ENCODE peak calls at places on chromosomes 16 and 17, in four cellular contexts. One of them, this sample, is unnamed.

GRCh38 chr16:88505405-88506082 is 52.5 kb downstream of the ZFPM1 start:
- DNase-seq in uterus: peak; percentile 37
- DNase-seq in body of pancreas: peak; percentile 93
- DNase-seq in left ventricle myocardium inferior: no peak
- DNase-seq in this sample: no peak

GRCh38 chr17:142102-142661 is 4.8 kb downstream of the SCGB1C2 start:
- DNase-seq in uterus: peak; percentile 23
- DNase-seq in body of pancreas: peak; percentile 44
- DNase-seq in left ventricle myocardium inferior: no peak
- DNase-seq in this sample: no peak

GRCh38 chr17:79777844-79778503 is at the start of gene CBX2:
- DNase-seq in uterus: peak; percentile 61
- DNase-seq in body of pancreas: peak; percentile 79
- DNase-seq in left ventricle myocardium inferior: peak; percentile 79
- DNase-seq in this sample: no peak

GRCh38 chr16:87434146-87434667 is 42.1 kb downstream of the MAP1LC3B start:
- DNase-seq in uterus: no peak
- DNase-seq in body of pancreas: no peak
- DNase-seq in left ventricle myocardium inferior: no peak
- DNase-seq in this sample: no peak

GRCh38 chr17:3885970-3886369 is 6.9 kb downstream of the CAMKK1 start:
- DNase-seq in uterus: no peak
- DNase-seq in body of pancreas: no peak
- DNase-seq in left ventricle myocardium inferior: no peak
- DNase-seq in this sample: no peak

GRCh38 chr17:62787358-62787757 is 20.8 kb downstream of the MARCHF10 start:
- DNase-seq in uterus: no peak
- DNase-seq in body of pancreas: no peak
- DNase-seq in left ventricle myocardium inferior: no peak
- DNase-seq in this sample: no peak

GRCh38 chr17:14091367-14091766 is 22.1 kb downstream of the COX10 start:
- DNase-seq in uterus: no peak
- DNase-seq in body of pancreas: no peak
- DNase-seq in left ventricle myocardium inferior: no peak
- DNase-seq in this sample: no peak

GRCh38 chr17:27315322-27315721 is 21.4 kb downstream of the WSB1 start:
- DNase-seq in uterus: peak; percentile 91
- DNase-seq in body of pancreas: peak; percentile 64
- DNase-seq in left ventricle myocardium inferior: peak; percentile 83
- DNase-seq in this sample: peak; percentile 91

GRCh38 chr16:17426451-17426850 is 44.3 kb downstream of the XYLT1 start:
- DNase-seq in uterus: no peak
- DNase-seq in body of pancreas: no peak
- DNase-seq in left ventricle myocardium inferior: no peak
- DNase-seq in this sample: no peak

GRCh38 chr16:23716484-23716883 is 3.5 kb upstream of the ERN2 start:
- DNase-seq in uterus: no peak
- DNase-seq in body of pancreas: no peak
- DNase-seq in left ventricle myocardium inferior: no peak
- DNase-seq in this sample: no peak

GRCh38 chr17:61289408-61290385 is 109.9 kb upstream of the TBX2 start:
- DNase-seq in uterus: no peak
- DNase-seq in body of pancreas: no peak
- DNase-seq in left ventricle myocardium inferior: no peak
- DNase-seq in this sample: no peak

GRCh38 chr16:66587881-66588600 is 8.8 kb downstream of the CMTM2 start:
- DNase-seq in uterus: no peak
- DNase-seq in body of pancreas: no peak
- DNase-seq in left ventricle myocardium inferior: no peak
- DNase-seq in this sample: no peak

GRCh38 chr16:66948034-66948821 is 12.8 kb upstream of the CES3 start:
- DNase-seq in uterus: no peak
- DNase-seq in body of pancreas: peak; percentile 37
- DNase-seq in left ventricle myocardium inferior: no peak
- DNase-seq in this sample: no peak

GRCh38 chr17:82029391-82029790 is 2.1 kb upstream of the RAC3 start:
- DNase-seq in uterus: no peak
- DNase-seq in body of pancreas: no peak
- DNase-seq in left ventricle myocardium inferior: peak; percentile 50
- DNase-seq in this sample: no peak

GRCh38 chr17:65750166-65750565 is 188.7 kb upstream of the AXIN2 start:
- DNase-seq in uterus: no peak
- DNase-seq in body of pancreas: no peak
- DNase-seq in left ventricle myocardium inferior: no peak
- DNase-seq in this sample: no peak

GRCh38 chr17:57480438-57481196 is 224.3 kb downstream of the MSI2 start:
- DNase-seq in uterus: peak; percentile 37
- DNase-seq in body of pancreas: no peak
- DNase-seq in left ventricle myocardium inferior: no peak
- DNase-seq in this sample: no peak

GRCh38 chr17:62093188-62094155 is 28.4 kb upstream of the MED13 start:
- DNase-seq in uterus: no peak
- DNase-seq in body of pancreas: no peak
- DNase-seq in left ventricle myocardium inferior: no peak
- DNase-seq in this sample: peak; percentile 97

GRCh38 chr17:55693244-55694216 is 29.1 kb downstream of the TMEM100 start:
- DNase-seq in uterus: no peak
- DNase-seq in body of pancreas: peak; percentile 15
- DNase-seq in left ventricle myocardium inferior: peak; percentile 20
- DNase-seq in this sample: no peak

GRCh38 chr16:17173134-17173729 is 297.5 kb downstream of the XYLT1 start:
- DNase-seq in uterus: peak; percentile 19
- DNase-seq in body of pancreas: peak; percentile 15
- DNase-seq in left ventricle myocardium inferior: peak; percentile 24
- DNase-seq in this sample: no peak

GRCh38 chr16:81214745-81215166 is 23.7 kb upstream of the BCO1 start:
- DNase-seq in uterus: no peak
- DNase-seq in body of pancreas: no peak
- DNase-seq in left ventricle myocardium inferior: no peak
- DNase-seq in this sample: no peak

GRCh38 chr17:80833952-80834895 is 157.4 kb upstream of the CHMP6 start:
- DNase-seq in uterus: peak; percentile 61
- DNase-seq in body of pancreas: peak; percentile 26
- DNase-seq in left ventricle myocardium inferior: peak; percentile 76
- DNase-seq in this sample: no peak

GRCh38 chr17:56918916-56919315 is 5.1 kb upstream of the TRIM25 start:
- DNase-seq in uterus: no peak
- DNase-seq in body of pancreas: no peak
- DNase-seq in left ventricle myocardium inferior: no peak
- DNase-seq in this sample: no peak

GRCh38 chr16:35188288-35189155 is 1729.1 kb downstream of the TP53TG3F start:
- DNase-seq in uterus: no peak
- DNase-seq in body of pancreas: no peak
- DNase-seq in left ventricle myocardium inferior: no peak
- DNase-seq in this sample: no peak

DNA sequence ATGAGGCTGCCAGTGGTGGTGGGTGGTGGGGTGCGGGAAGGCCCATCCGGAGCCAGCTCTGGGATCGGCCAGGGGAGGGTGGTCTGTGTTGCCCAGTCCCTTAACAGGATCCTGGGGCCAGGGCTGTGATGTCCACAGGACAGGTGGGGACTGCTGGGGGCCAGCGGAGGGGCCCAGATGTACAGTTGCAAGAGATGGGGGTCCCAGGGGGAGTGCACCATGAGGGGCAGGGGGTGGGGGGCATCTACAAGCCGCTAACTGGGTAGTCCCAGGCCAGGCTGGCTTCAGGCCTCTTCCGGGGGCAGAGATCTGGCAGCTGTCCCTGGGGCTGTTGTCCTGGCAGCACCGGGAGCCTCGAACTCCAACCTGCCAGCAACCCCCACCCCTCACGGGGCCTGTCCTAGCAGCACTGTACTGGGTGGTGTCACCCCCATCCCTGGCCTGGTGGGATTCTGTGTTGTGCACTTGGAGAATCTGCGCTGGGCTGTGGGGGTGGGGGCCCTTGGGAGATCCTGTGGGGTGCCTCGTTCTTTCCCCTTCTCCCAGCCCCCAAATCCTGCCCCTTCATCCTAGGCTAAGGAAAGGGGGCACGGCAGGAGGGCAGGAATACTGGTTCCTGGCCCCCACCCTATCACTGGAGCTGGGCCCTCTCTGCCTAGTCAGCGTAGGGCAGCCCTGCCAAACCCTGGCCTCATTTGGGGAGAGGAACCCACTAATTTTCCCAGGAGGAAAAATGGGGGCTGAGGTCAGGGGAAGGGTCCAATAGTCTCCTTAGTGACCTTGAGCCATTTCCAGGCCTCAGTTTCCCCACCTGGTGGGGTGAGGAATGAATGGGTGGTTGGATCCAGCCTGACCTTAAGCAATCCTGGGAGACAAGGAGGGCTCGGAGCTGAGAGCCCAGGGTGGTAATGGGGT is 1.4 kb downstream of the MTSS2 start:
- DNase-seq in uterus: no peak
- DNase-seq in body of pancreas: no peak
- DNase-seq in left ventricle myocardium inferior: no peak
- DNase-seq in this sample: no peak
- H3K4me3 ChIP-seq in uterus: peak overlapping the region; percentile 48
- H3K4me3 ChIP-seq in body of pancreas: peak overlapping the region; percentile 21
- H3K4me3 ChIP-seq in left ventricle myocardium inferior: peak overlapping the region; percentile 87
- H3K4me3 ChIP-seq in this sample: peak overlapping the region; percentile 75

GRCh38 chr17:18105027-18105426 is 3.5 kb upstream of the MYO15A start:
- DNase-seq in uterus: no peak
- DNase-seq in body of pancreas: no peak
- DNase-seq in left ventricle myocardium inferior: no peak
- DNase-seq in this sample: no peak
- H3K36me3 ChIP-seq in uterus: no peaks in the 10 kb centered on the region
- H3K36me3 ChIP-seq in body of pancreas: no peaks in the 10 kb centered on the region
- H3K36me3 ChIP-seq in left ventricle myocardium inferior: peaks cover 40% of the 10 kb centered on the region
- H3K36me3 ChIP-seq in this sample: peaks cover 1% of the 10 kb centered on the region

GRCh38 chr17:59375858-59376257 is 44.4 kb downstream of the YPEL2 start:
- DNase-seq in uterus: no peak
- DNase-seq in body of pancreas: no peak
- DNase-seq in left ventricle myocardium inferior: no peak
- DNase-seq in this sample: no peak

GRCh38 chr17:59372138-59372751 is 40.8 kb downstream of the YPEL2 start:
- DNase-seq in uterus: peak; percentile 66
- DNase-seq in body of pancreas: peak; percentile 50
- DNase-seq in left ventricle myocardium inferior: no peak
- DNase-seq in this sample: no peak

GRCh38 chr17:59371426-59372099 is 40.1 kb downstream of the YPEL2 start:
- DNase-seq in uterus: peak; percentile 61
- DNase-seq in body of pancreas: peak; percentile 53
- DNase-seq in left ventricle myocardium inferior: peak; percentile 53
- DNase-seq in this sample: no peak

GRCh38 chr17:59370580-59371299 is 39.3 kb downstream of the YPEL2 start:
- DNase-seq in uterus: no peak
- DNase-seq in body of pancreas: peak; percentile 48
- DNase-seq in left ventricle myocardium inferior: no peak
- DNase-seq in this sample: no peak

DNA sequence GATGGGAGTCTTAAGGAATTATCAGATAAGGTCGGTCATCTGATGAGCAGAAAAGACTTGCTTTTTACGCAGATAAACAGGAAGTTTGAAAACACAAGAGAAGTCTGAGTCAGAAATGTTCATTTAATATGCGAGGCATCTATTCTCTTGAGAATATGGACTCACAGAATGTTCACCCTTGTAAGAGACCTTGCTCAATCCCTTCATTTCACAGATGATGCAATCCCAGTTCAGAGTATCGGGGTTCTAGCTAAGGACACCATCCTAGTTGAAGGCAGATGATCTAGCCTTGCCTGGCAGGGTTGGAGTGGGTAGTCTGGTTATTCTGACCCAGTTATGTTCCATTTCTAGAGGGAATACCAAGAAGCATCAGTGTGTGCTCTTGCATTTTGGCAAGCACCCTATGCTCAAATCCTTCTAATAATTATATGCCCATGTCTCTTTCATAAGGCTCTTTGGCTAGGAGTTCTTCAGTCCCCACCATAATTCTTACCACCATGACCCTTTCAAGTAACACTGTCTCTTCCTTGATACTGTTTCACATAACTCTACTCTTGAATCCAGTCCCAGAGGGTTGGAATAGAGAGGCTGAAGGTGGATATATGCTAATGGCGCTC is 42.5 kb downstream of the YPEL2 start:
- DNase-seq in uterus: peak; percentile 60
- DNase-seq in body of pancreas: no peak
- DNase-seq in left ventricle myocardium inferior: no peak
- DNase-seq in this sample: no peak
- H3K4me3 ChIP-seq in uterus: no peak overlapping the region
- H3K4me3 ChIP-seq in body of pancreas: no peak overlapping the region
- H3K4me3 ChIP-seq in left ventricle myocardium inferior: no peak overlapping the region
- H3K4me3 ChIP-seq in this sample: no peak overlapping the region

GRCh38 chr16:9047689-9048301 is 43.6 kb upstream of the HAPSTR1 start:
- DNase-seq in uterus: peak; percentile 87
- DNase-seq in body of pancreas: peak; percentile 93
- DNase-seq in left ventricle myocardium inferior: peak; percentile 85
- DNase-seq in this sample: peak; percentile 96
- H3K36me3 ChIP-seq in uterus: no peaks in the 10 kb centered on the region
- H3K36me3 ChIP-seq in body of pancreas: no peaks in the 10 kb centered on the region
- H3K36me3 ChIP-seq in left ventricle myocardium inferior: no peaks in the 10 kb centered on the region
- H3K36me3 ChIP-seq in this sample: no peaks in the 10 kb centered on the region

GRCh38 chr16:53558665-53559064 is 55.7 kb upstream of the AKTIP start:
- DNase-seq in uterus: no peak
- DNase-seq in body of pancreas: no peak
- DNase-seq in left ventricle myocardium inferior: peak; percentile 35
- DNase-seq in this sample: no peak

GRCh38 chr16:53565300-53565699 is 62.3 kb upstream of the AKTIP start:
- DNase-seq in uterus: no peak
- DNase-seq in body of pancreas: no peak
- DNase-seq in left ventricle myocardium inferior: no peak
- DNase-seq in this sample: no peak

GRCh38 chr16:53561101-53561888 is 58.3 kb upstream of the AKTIP start:
- DNase-seq in uterus: no peak
- DNase-seq in body of pancreas: no peak
- DNase-seq in left ventricle myocardium inferior: no peak
- DNase-seq in this sample: no peak

GRCh38 chr16:53559552-53559951 is 56.5 kb upstream of the AKTIP start:
- DNase-seq in uterus: no peak
- DNase-seq in body of pancreas: no peak
- DNase-seq in left ventricle myocardium inferior: no peak
- DNase-seq in this sample: no peak
- H3K4me3 ChIP-seq in uterus: no peak overlapping the region
- H3K4me3 ChIP-seq in body of pancreas: no peak overlapping the region
- H3K4me3 ChIP-seq in left ventricle myocardium inferior: no peak overlapping the region
- H3K4me3 ChIP-seq in this sample: no peak overlapping the region

GRCh38 chr16:30353438-30354129 is 1.5 kb downstream of the CD2BP2 start:
- DNase-seq in uterus: no peak
- DNase-seq in body of pancreas: no peak
- DNase-seq in left ventricle myocardium inferior: no peak
- DNase-seq in this sample: no peak
- H3K36me3 ChIP-seq in uterus: no peaks in the 10 kb centered on the region
- H3K36me3 ChIP-seq in body of pancreas: no peaks in the 10 kb centered on the region
- H3K36me3 ChIP-seq in left ventricle myocardium inferior: peaks cover 61% of the 10 kb centered on the region
- H3K36me3 ChIP-seq in this sample: peaks cover 6% of the 10 kb centered on the region